ENCODE peak calls at places on chromosomes 4 and X, in eight cellular contexts. E is GM12891, T is prostate gland, N is IMR-90, S is H1, R is HCT116, P is sigmoid colon, F is heart left ventricle. M is an unnamed sample.
A peak's percentile ranks its signal among the peaks of the same experiment; 100 is the strongest.

GRCh38 chr4:52573551-52573950 is 85.5 kb downstream of the USP46 start:
- DNase-seq in E (no peak), T (no peak), N (peak; percentile 15), S (no peak), R (no peak), P (no peak), F (no peak), M (no peak)

GRCh38 chr4:6443035-6444023 is 29.1 kb downstream of the PPP2R2C start:
- DNase-seq in E (no peak), T (no peak), N (no peak), S (no peak), R (no peak), P (no peak), F (no peak), M (no peak)

GRCh38 chrX:67749536-67749935 is 205.7 kb downstream of the AR start:
- DNase-seq in E (no peak), T (no peak), N (no peak), S (no peak), R (no peak), P (no peak), F (no peak), M (no peak)

GRCh38 chr4:74545488-74545887 is 100.6 kb downstream of the AREG start:
- DNase-seq in E (no peak), T (no peak), N (no peak), S (no peak), R (no peak), P (no peak), F (no peak), M (no peak)

GRCh38 chrX:40388441-40388840 is 192.3 kb upstream of the ATP6AP2 start:
- DNase-seq in E (no peak), T (no peak), N (no peak), S (no peak), R (no peak), P (no peak), F (no peak), M (no peak)

GRCh38 chrX:103101280-103102042 is 8.5 kb upstream of the NXF3 start:
- DNase-seq in E (no peak), T (no peak), N (no peak), S (no peak), R (no peak), P (no peak), F (no peak), M (peak; percentile 93)

GRCh38 chrX:144494069-144494468 is 610.2 kb downstream of the UBE2NL start:
- DNase-seq in E (no peak), T (no peak), N (no peak), S (no peak), R (no peak), P (no peak), F (no peak), M (no peak)

GRCh38 chrX:66677430-66677829 is 38.6 kb upstream of the EDA2R start:
- DNase-seq in E (no peak), T (no peak), N (peak; percentile 12), S (no peak), R (no peak), P (no peak), F (no peak), M (no peak)

GRCh38 chr4:164926301-164926700 is 49.3 kb downstream of the APELA start:
- DNase-seq in E (no peak), T (peak; percentile 32), N (no peak), S (no peak), R (no peak), P (no peak), F (no peak), M (no peak)
- TF ChIP-seq POLR2A in E (no peak), T (no peak), N (no peak), S (no peak), R (no peak), P (no peak), F (no peak), M (no peak)

GRCh38 chr4:95548738-95549245 is at the start of gene UNC5C:
- DNase-seq in E (no peak), T (peak; percentile 17), N (no peak), S (peak; percentile 73), R (no peak), P (peak; percentile 88), F (peak; percentile 83), M (peak; percentile 13)
- TF ChIP-seq POLR2A in E (no peak), T (no peak), N (no peak), S (no peak), R (no peak), P (no peak), F (peak; percentile 72), M (no peak)

DNA sequence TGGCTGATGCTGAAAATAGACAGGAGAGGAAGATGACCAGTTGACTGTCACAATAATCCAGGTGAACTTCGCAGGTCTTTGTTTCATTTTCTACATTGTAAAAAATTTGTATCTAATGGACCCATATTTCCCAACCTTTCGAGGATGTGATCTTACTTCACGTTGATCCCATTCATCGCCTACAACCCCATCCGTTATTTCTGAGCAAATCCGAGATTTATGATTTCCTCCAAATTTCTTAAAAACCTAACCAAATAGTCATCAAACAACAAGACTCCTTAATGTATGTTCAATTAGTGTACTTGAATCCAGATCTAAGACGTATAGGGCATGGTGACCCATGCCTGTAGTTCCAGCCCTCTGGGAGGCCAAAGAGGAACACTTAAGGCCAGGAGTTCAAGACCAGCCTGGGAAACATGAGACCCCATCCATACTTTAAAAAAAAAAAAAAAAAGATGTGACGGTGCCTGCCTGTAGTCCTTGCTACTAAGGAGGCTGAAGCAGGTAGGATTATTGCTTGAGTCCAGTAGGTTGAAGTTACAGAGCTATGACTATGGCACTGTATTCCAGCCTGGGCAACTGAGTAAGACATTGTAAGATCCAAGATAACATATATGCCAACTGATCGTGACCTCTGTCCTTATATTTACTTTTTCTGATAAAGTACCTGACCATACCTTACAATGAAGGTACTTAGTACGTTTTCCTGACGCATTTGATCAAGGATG is 5.7 kb downstream of the RPL9 start:
- DNase-seq in E (no peak), T (no peak), N (no peak), S (no peak), R (no peak), P (no peak), F (no peak), M (no peak)
- TF ChIP-seq POLR2A in E (peak; percentile 42), T (no peak), N (no peak), S (no peak), R (no peak), P (no peak), F (no peak), M (peak; percentile 24)

GRCh38 chr4:80072607-80073361 is at the start of gene ANTXR2:
- DNase-seq in E (peak; percentile 50), T (peak; percentile 83), N (peak; percentile 98), S (peak; percentile 82), R (peak; percentile 49), P (peak; percentile 96), F (peak; percentile 89), M (peak; percentile 66)
- TF ChIP-seq POLR2A in E (no peak), T (peak; percentile 57), N (peak; percentile 75), S (no peak), R (peak; percentile 41), P (peak; percentile 73), F (peak; percentile 75), M (peak; percentile 43)

GRCh38 chrX:54446084-54446483 is 5.9 kb downstream of the TSR2 start:
- DNase-seq in E (no peak), T (no peak), N (no peak), S (peak; percentile 47), R (no peak), P (no peak), F (no peak), M (no peak)
- TF ChIP-seq POLR2A in E (peak; percentile 7), T (no peak), N (no peak), S (no peak), R (no peak), P (no peak), F (no peak), M (no peak)

M was measured in erythroblast.